ENCODE peak calls at places on chromosome 2, in eight cellular contexts. L is spleen, H is fibroblast of lung, C is tibial artery, O is esophagus muscularis mucosa, I is psoas muscle, Z is pancreas, B is ovary. D is an unnamed sample.

GRCh38 chr2:205776139-205776538 is 93.8 kb downstream of the NRP2 start:
- DNase-seq in H (peak; percentile 46), L (no peak), C (no peak), B (no peak), Z (peak; percentile 65), O (no peak), I (peak; percentile 26), D (peak; percentile 20)

GRCh38 chr2:73337828-73338227 is 44.5 kb upstream of the EGR4 start:
- DNase-seq in O (no peak), H (no peak), C (no peak), B (no peak), Z (no peak), I (no peak), L (no peak), D (no peak)

GRCh38 chr2:219402665-219403515 is 15.2 kb upstream of the DNPEP start:
- DNase-seq in H (peak; percentile 87), B (peak; percentile 71), I (peak; percentile 65), L (no peak), C (peak; percentile 79), Z (peak; percentile 44), O (no peak), D (no peak)

GRCh38 chr2:20065885-20066602 is 14.6 kb upstream of the LAPTM4A start:
- DNase-seq in H (peak; percentile 86), O (no peak), B (peak; percentile 52), L (no peak), C (no peak), I (peak; percentile 70), Z (peak; percentile 9), D (no peak)

GRCh38 chr2:223501604-223502003 is 100.6 kb downstream of the SCG2 start:
- DNase-seq in I (no peak), O (no peak), L (no peak), H (no peak), C (no peak), B (no peak), Z (no peak), D (no peak)

GRCh38 chr2:161965994-161966393 is 108.0 kb downstream of the DPP4 start:
- DNase-seq in L (no peak), H (peak; percentile 16), I (no peak), B (no peak), C (no peak), Z (no peak), O (no peak), D (no peak)

GRCh38 chr2:143901185-143901842 is 618.6 kb downstream of the ZEB2 start:
- DNase-seq in I (no peak), O (no peak), Z (no peak), C (no peak), L (no peak), B (no peak), H (peak; percentile 73), D (peak; percentile 15)

GRCh38 chr2:152864601-152865000 is 146.2 kb downstream of the ARL6IP6 start:
- DNase-seq in H (no peak), O (no peak), I (no peak), L (no peak), C (no peak), Z (no peak), B (no peak), D (no peak)

GRCh38 chr2:219274392-219274921 is 4.7 kb upstream of the DNAJB2 start:
- DNase-seq in Z (no peak), L (peak; percentile 68), O (no peak), H (peak; percentile 42), I (no peak), C (no peak), B (no peak), D (no peak)

GRCh38 chr2:237670641-237671040 is 43.3 kb downstream of the LRRFIP1 start:
- DNase-seq in Z (no peak), H (no peak), L (peak; percentile 73), O (no peak), B (peak; percentile 65), C (peak; percentile 62), I (no peak), D (no peak)

GRCh38 chr2:54657664-54658083 is 65.8 kb upstream of the EML6 start:
- DNase-seq in O (no peak), B (no peak), I (peak; percentile 61), Z (peak; percentile 50), C (no peak), L (peak; percentile 80), H (peak; percentile 47), D (no peak)

GRCh38 chr2:134692461-134692860 is 26.3 kb downstream of the TMEM163 start:
- DNase-seq in Z (no peak), O (peak; percentile 82), L (no peak), C (no peak), B (no peak), H (no peak), I (no peak), D (no peak)

GRCh38 chr2:124810132-124810531 is 785.0 kb downstream of the CNTNAP5 start:
- DNase-seq in O (no peak), L (no peak), H (peak; percentile 23), B (no peak), C (no peak), Z (no peak), I (no peak), D (no peak)

GRCh38 chr2:181183878-181184553 is 203.6 kb downstream of the UBE2E3 start:
- DNase-seq in I (no peak), O (no peak), Z (no peak), C (no peak), H (peak; percentile 22), L (no peak), B (no peak), D (peak; percentile 50)

GRCh38 chr2:159725713-159726112 is 13.4 kb downstream of the MARCHF7 start:
- DNase-seq in Z (no peak), H (no peak), L (no peak), I (no peak), B (no peak), O (no peak), C (no peak), D (no peak)

GRCh38 chr2:159722580-159722979 is 10.3 kb downstream of the MARCHF7 start:
- DNase-seq in O (no peak), B (no peak), H (no peak), I (no peak), L (no peak), C (no peak), Z (no peak), D (no peak)

GRCh38 chr2:159715451-159715850 is 3.1 kb downstream of the MARCHF7 start:
- DNase-seq in B (no peak), L (no peak), Z (no peak), C (no peak), H (no peak), I (no peak), O (no peak), D (no peak)

GRCh38 chr2:159716857-159717256 is 4.6 kb downstream of the MARCHF7 start:
- DNase-seq in H (no peak), L (no peak), O (no peak), Z (no peak), I (no peak), B (no peak), C (no peak), D (no peak)

GRCh38 chr2:159720676-159721075 is 8.4 kb downstream of the MARCHF7 start:
- DNase-seq in B (no peak), I (no peak), L (no peak), H (no peak), C (no peak), Z (no peak), O (no peak), D (no peak)
- H3K36me3 ChIP-seq in B (no peaks in the 10 kb centered on the region), I (peaks cover 45% of the 10 kb centered on the region), L (peaks cover 18% of the 10 kb centered on the region), H (peaks cover 6% of the 10 kb centered on the region), C (peaks cover 46% of the 10 kb centered on the region), Z (no peaks in the 10 kb centered on the region), O (peaks cover 31% of the 10 kb centered on the region), D (peaks cover 4% of the 10 kb centered on the region)

DNA sequence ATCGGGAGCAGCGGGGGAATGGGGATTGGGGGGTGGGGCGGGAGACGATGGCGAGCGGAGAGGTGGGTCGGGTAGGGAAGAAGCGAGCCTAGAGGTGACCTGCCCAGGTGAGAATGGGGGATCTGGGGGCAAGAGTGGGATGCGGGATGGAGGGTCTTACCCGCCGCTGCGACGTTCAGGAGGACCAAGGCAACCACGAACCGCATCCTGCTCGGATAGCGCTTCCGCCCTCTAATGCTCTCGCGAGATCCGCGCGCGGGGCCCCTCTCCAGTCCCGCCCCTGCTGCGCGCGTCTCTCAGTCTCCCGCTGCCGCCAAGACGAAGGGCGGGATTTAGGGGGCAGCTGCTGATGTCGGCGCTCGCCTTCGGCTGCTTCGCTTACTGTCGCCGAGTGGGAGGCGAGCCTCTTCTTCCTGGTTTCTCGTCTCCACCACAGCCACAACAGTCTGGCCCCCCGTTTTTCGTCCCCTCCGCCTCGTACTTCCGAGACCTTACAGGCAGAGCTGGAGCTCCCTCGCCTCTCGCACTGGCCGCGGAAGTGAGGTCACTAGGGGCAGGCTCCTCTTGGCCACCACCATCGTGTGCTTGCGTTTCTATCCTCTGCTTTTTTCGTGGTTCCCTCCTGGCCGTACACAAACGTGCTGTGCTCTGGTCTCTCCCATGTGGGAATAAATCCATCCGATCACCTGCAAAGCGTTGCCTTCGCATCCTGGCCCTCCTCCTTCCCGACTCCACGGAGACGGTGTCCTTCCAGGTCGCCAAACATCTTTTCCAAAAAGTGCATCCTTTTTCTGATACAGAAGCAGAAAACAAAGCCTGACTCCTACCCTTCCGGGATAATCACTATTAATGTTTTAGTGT is at the start of gene TGOLN2:
- DNase-seq in B (peak; percentile 95), H (peak; percentile 90), Z (peak; percentile 88), L (peak; percentile 99), O (peak; percentile 97), I (peak; percentile 94), C (peak; percentile 95), D (peak; percentile 95)
- TF ChIP-seq CTCF in B (no peak), H (no peak), Z (no peak), L (peak; percentile 21), O (no peak), I (peak; percentile 12), C (no peak), D (peak; percentile 4)

GRCh38 chr2:74529357-74530238 is at the start of the genes AUP1 and HTRA2:
- DNase-seq in B (peak; percentile 98), L (peak; percentile 100), H (peak; percentile 99), I (peak; percentile 99), C (peak; percentile 99), Z (peak; percentile 98), O (peak; percentile 99), D (peak; percentile 99)
- H3K36me3 ChIP-seq in B (no peaks in the 10 kb centered on the region), L (peaks cover 43% of the 10 kb centered on the region), H (peaks cover 23% of the 10 kb centered on the region), I (peaks cover 64% of the 10 kb centered on the region), C (peaks cover 34% of the 10 kb centered on the region), Z (peaks cover 13% of the 10 kb centered on the region), O (peaks cover 53% of the 10 kb centered on the region), D (peaks cover 32% of the 10 kb centered on the region)

DNA sequence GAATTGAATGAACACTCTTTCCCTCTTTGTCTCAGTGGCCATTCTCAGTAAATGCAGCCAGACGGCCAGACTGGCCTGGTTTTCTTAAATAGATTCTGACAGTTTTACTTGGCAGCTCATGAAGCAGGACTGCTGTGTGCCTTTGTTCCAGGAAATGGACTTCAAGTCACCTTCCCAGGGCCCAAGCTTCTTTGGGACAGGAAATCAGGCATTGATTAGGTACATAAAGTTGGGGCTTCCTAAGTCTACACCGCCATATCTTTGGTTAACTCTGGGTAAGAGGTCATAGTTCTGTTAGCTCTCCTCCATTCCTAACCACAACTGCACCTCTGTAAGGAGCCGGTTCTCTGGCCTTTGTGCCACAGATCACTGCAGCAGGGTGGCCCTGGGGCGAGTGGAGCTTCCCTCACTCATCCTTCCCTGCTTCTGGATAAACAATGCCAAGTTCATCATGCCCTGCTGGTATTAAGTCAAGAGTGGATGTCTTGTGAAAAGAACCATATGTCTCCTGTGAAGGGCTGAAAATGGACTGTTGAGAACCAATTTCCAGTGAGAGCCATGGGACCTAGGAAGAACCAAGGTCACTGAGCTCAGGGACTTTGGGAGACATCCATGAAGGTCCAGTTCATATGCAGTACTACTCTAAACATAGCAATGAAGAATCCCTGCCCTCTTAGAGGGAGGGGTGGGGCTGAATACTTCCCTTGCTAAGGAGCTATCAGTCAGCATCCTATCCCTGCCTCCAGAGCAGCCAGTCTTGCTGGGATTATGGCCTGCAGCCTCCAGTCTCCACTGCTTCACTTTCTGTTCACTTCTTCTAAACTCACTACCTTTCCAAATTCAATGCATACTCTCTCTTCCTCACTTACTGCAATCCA is 122.6 kb upstream of the XPO1 start:
- DNase-seq in O (no peak), I (peak; percentile 18), Z (peak; percentile 65), B (no peak), C (no peak), L (no peak), H (no peak), D (no peak)
- TF ChIP-seq CTCF in O (no peak), I (peak; percentile 34), Z (no peak), B (no peak), C (no peak), L (no peak), H (no peak), D (no peak)

D was measured in GM06990.